ENCODE peak calls at places on chromosomes 3 and 15, in nine cellular contexts. X is iPS-NIHi11; I is hypothalamus; D is GM13977; A is AG08396; N is activated effector memory CD4-positive, alpha-beta T cell treated with Interleukin-2 at 50 U/mL for 16 hours; J is HFFc6; Q is activated CD4-positive, alpha-beta T cell treated with anti-CD3 and anti-CD28 coated beads for 48 hours; U is RKO. L is an unnamed sample.
A peak's percentile ranks its signal among the peaks of the same experiment; 100 is the strongest.

GRCh38 chr3:134476306-134476705 is 9.5 kb downstream of the ANAPC13 start:
- DNase-seq in X (no peak), D (no peak), J (no peak), I (no peak), Q (no peak), U (no peak), N (no peak), A (no peak), L (peak; percentile 70)

GRCh38 chr3:9810846-9811245 is 784 bp downstream of the TTLL3 start:
- DNase-seq in A (no peak), I (no peak), J (no peak), U (no peak), D (no peak), N (no peak), Q (no peak), X (no peak), L (no peak)

GRCh38 chr15:69729167-69729748 is 276.6 kb downstream of the RPLP1 start:
- DNase-seq in D (peak; percentile 63), A (peak; percentile 35), I (no peak), X (peak; percentile 61), N (peak; percentile 59), J (no peak), U (peak; percentile 9), Q (peak; percentile 82), L (no peak)

GRCh38 chr15:94432279-94432678 is 200.9 kb downstream of the MCTP2 start:
- DNase-seq in Q (no peak), X (no peak), D (no peak), N (no peak), I (no peak), U (no peak), A (no peak), J (no peak), L (no peak)

GRCh38 chr3:39989746-39990145 is 180.3 kb downstream of the MYRIP start:
- DNase-seq in J (no peak), I (no peak), Q (no peak), X (no peak), D (no peak), A (no peak), N (no peak), U (no peak), L (no peak)

GRCh38 chr3:134197681-134198261 is 52.9 kb downstream of the RYK start:
- DNase-seq in U (peak; percentile 81), X (peak; percentile 69), J (peak; percentile 81), A (peak; percentile 63), D (peak; percentile 61), Q (no peak), I (no peak), N (no peak), L (no peak)

GRCh38 chr3:185825639-185826481 is 1.0 kb upstream of the IGF2BP2 start:
- DNase-seq in D (peak; percentile 68), U (peak; percentile 66), X (peak; percentile 86), J (no peak), N (no peak), A (peak; percentile 64), Q (peak; percentile 60), I (no peak), L (peak; percentile 86)

GRCh38 chr15:62378772-62379171 is 213.7 kb upstream of the C2CD4B start:
- DNase-seq in A (no peak), I (no peak), N (no peak), X (no peak), Q (no peak), D (no peak), J (no peak), U (no peak), L (no peak)

GRCh38 chr3:150922611-150923010 is 17.4 kb upstream of the MINDY4B start:
- DNase-seq in N (no peak), X (peak; percentile 74), Q (no peak), I (no peak), U (no peak), D (no peak), J (no peak), A (peak; percentile 20), L (peak; percentile 64)

GRCh38 chr15:89230277-89230676 is 8.9 kb upstream of the RLBP1 start:
- DNase-seq in Q (no peak), J (no peak), U (no peak), A (no peak), I (no peak), X (peak; percentile 47), D (no peak), N (no peak), L (no peak)

GRCh38 chr15:57708047-57708446 is 1.5 kb downstream of the POLR2M start:
- DNase-seq in X (no peak), Q (no peak), A (no peak), J (no peak), N (no peak), U (peak; percentile 59), D (no peak), I (no peak), L (no peak)

GRCh38 chr3:87335931-87336330 is 59.5 kb upstream of the POU1F1 start:
- DNase-seq in X (no peak), N (no peak), U (no peak), Q (no peak), I (no peak), J (no peak), D (no peak), A (no peak), L (no peak)

GRCh38 chr15:101168463-101168824 is 83.4 kb downstream of the CHSY1 start:
- DNase-seq in Q (no peak), N (no peak), A (no peak), U (no peak), X (no peak), J (no peak), I (no peak), D (no peak), L (no peak)

GRCh38 chr15:75578206-75578947 is 738 bp downstream of the PTPN9 start:
- DNase-seq in Q (peak; percentile 14), N (peak; percentile 2), A (peak; percentile 68), J (no peak), U (peak; percentile 25), I (no peak), D (peak; percentile 75), X (peak; percentile 43), L (peak; percentile 62)

GRCh38 chr3:124592658-124593441 is 137.4 kb upstream of the UMPS start:
- DNase-seq in J (no peak), N (no peak), A (no peak), D (peak; percentile 23), Q (peak; percentile 31), U (no peak), I (no peak), X (peak; percentile 42), L (peak; percentile 94)

GRCh38 chr15:52805351-52806283 is 15.5 kb upstream of the ONECUT1 start:
- DNase-seq in X (peak; percentile 60), U (no peak), Q (peak; percentile 36), J (no peak), D (peak; percentile 31), N (no peak), A (no peak), I (no peak), L (peak; percentile 62)

GRCh38 chr3:134840459-134840858 is 45.4 kb downstream of the EPHB1 start:
- DNase-seq in Q (no peak), A (no peak), X (no peak), D (no peak), J (no peak), U (no peak), I (no peak), N (no peak), L (no peak)

GRCh38 chr15:25059698-25060471 is 105.1 kb downstream of the SNRPN start:
- DNase-seq in A (no peak), U (no peak), J (no peak), Q (no peak), I (no peak), D (no peak), X (no peak), N (no peak), L (peak; percentile 15)

GRCh38 chr3:52225452-52226228 is at the start of gene TLR9:
- DNase-seq in I (no peak), A (no peak), N (no peak), D (peak; percentile 83), U (no peak), Q (peak; percentile 52), X (no peak), J (no peak), L (peak; percentile 50)

GRCh38 chr3:107910713-107911259 is 180.0 kb downstream of the CD47 start:
- DNase-seq in J (no peak), N (no peak), Q (peak; percentile 65), I (no peak), D (peak; percentile 47), A (no peak), U (no peak), X (no peak), L (no peak)

GRCh38 chr3:34646911-34647465 is 848.6 kb downstream of the PDCD6IP start:
- DNase-seq in X (no peak), A (no peak), J (no peak), I (no peak), U (peak; percentile 7), N (no peak), D (no peak), Q (no peak), L (no peak)

GRCh38 chr3:54213910-54214309 is 91.6 kb downstream of the CACNA2D3 start:
- DNase-seq in I (no peak), D (no peak), A (no peak), Q (no peak), N (no peak), X (no peak), U (no peak), J (no peak), L (peak; percentile 61)

GRCh38 chr3:33758874-33759273 is 39.6 kb upstream of the PDCD6IP start:
- DNase-seq in A (no peak), I (no peak), J (peak; percentile 27), Q (no peak), N (no peak), X (no peak), U (peak; percentile 8), D (no peak), L (no peak)

GRCh38 chr3:47244531-47245100 is 38.0 kb downstream of the KIF9 start:
- DNase-seq in J (no peak), I (no peak), U (no peak), N (no peak), A (no peak), X (no peak), D (no peak), Q (no peak), L (no peak)

GRCh38 chr3:148147896-148148295 is 549.8 kb upstream of the AGTR1 start:
- DNase-seq in N (no peak), I (no peak), U (no peak), X (no peak), D (no peak), A (no peak), J (no peak), Q (no peak), L (no peak)

GRCh38 chr3:1374471-1374870 is 281.6 kb downstream of the CNTN6 start:
- DNase-seq in D (no peak), X (no peak), N (no peak), Q (no peak), I (no peak), U (no peak), J (no peak), A (no peak), L (no peak)

GRCh38 chr3:129252748-129253147 is 3.3 kb downstream of the COPG1 start:
- DNase-seq in N (no peak), Q (no peak), J (no peak), D (no peak), U (no peak), I (no peak), A (no peak), X (no peak), L (no peak)

GRCh38 chr3:131922356-131922755 is 112.5 kb downstream of the CPNE4 start:
- DNase-seq in N (no peak), X (no peak), Q (no peak), A (no peak), U (no peak), J (no peak), D (no peak), I (no peak), L (no peak)

GRCh38 chr3:44070841-44071240 is 170.8 kb upstream of the TOPAZ1 start:
- DNase-seq in I (no peak), D (no peak), U (no peak), Q (no peak), J (no peak), X (no peak), A (no peak), N (no peak), L (no peak)

GRCh38 chr3:163056874-163057497 is 1560.4 kb downstream of the OTOL1 start:
- DNase-seq in U (peak; percentile 41), A (peak; percentile 9), D (peak; percentile 41), N (no peak), J (peak; percentile 24), Q (peak; percentile 45), X (peak; percentile 74), I (no peak), L (no peak)

L was measured in islet precursor cell.